ENCODE peak calls at places on chromosomes 6 and 20, in five cellular contexts. B, R, E, D and I are unnamed samples.

GRCh38 chr6:158464483-158464882 is 95.4 kb upstream of the TMEM181 start:
- DNase-seq in B (no peak), R (no peak), E (no peak), D (no peak), I (no peak)

GRCh38 chr6:107408714-107409113 is 50.6 kb downstream of the PDSS2 start:
- DNase-seq in B (no peak), R (no peak), E (no peak), D (no peak), I (no peak)

GRCh38 chr6:136550045-136550329 is 235 bp downstream of the MAP7 start:
- DNase-seq in B (no peak), R (no peak), E (no peak), D (peak), I (peak)

GRCh38 chr6:84137989-84138575 is 89.4 kb downstream of the CEP162 start:
- DNase-seq in B (no peak), R (no peak), E (no peak), D (no peak), I (peak)

GRCh38 chr6:118895241-118895561 is 1.2 kb downstream of the ASF1A start:
- DNase-seq in B (no peak), R (no peak), E (no peak), D (no peak), I (no peak)

GRCh38 chr20:8124639-8125038 is 7.4 kb upstream of the PLCB1 start:
- DNase-seq in B (no peak), R (no peak), E (no peak), D (no peak), I (no peak)

GRCh38 chr20:63627700-63628245 is 872 bp upstream of the GMEB2 start:
- DNase-seq in B (no peak), R (no peak), E (no peak), D (no peak), I (no peak)

GRCh38 chr6:126180585-126180984 is 159.3 kb upstream of the CENPW start:
- DNase-seq in B (no peak), R (no peak), E (no peak), D (peak), I (peak)